ENCODE peak calls at places on chromosomes 4 and X, in nine cellular contexts. D, I, Z, F, G, Y, H, N and E are unnamed samples.

GRCh38 chr4:184383497-184384055 is 90.8 kb downstream of the IRF2 start:
- DNase-seq in D (peak), I (no peak), Z (no peak), F (peak), G (peak), Y (no peak), H (peak), N (no peak), E (no peak)

GRCh38 chrX:105618393-105619101 is 203.8 kb upstream of the NRK start:
- DNase-seq in D (no peak), I (no peak), Z (no peak), F (no peak), G (no peak), Y (no peak), H (no peak), N (no peak), E (no peak)

GRCh38 chrX:12701625-12702024 is 89.6 kb upstream of the PRPS2 start:
- DNase-seq in D (peak), I (peak), Z (peak), F (peak), G (peak), Y (peak), H (peak), N (peak), E (peak)

GRCh38 chr4:1113311-1114009 is at the start of gene RNF212:
- DNase-seq in D (peak), I (no peak), Z (no peak), F (no peak), G (peak), Y (peak), H (no peak), N (no peak), E (no peak)

GRCh38 chr4:27000820-27001219 is 140.2 kb downstream of the STIM2 start:
- DNase-seq in D (no peak), I (no peak), Z (no peak), F (no peak), G (no peak), Y (no peak), H (no peak), N (no peak), E (peak)

GRCh38 chr4:67684839-67685531 is 16.0 kb downstream of the UBA6 start:
- DNase-seq in D (no peak), I (no peak), Z (no peak), F (no peak), G (no peak), Y (no peak), H (no peak), N (no peak), E (no peak)

GRCh38 chrX:55342533-55343501 is 78.1 kb upstream of the PAGE3 start:
- DNase-seq in D (peak), I (peak), Z (peak), F (no peak), G (peak), Y (no peak), H (no peak), N (peak), E (peak)

GRCh38 chrX:12770440-12770839 is 20.8 kb upstream of the PRPS2 start:
- DNase-seq in D (no peak), I (no peak), Z (peak), F (no peak), G (no peak), Y (no peak), H (no peak), N (no peak), E (peak)

GRCh38 chrX:20378291-20378920 is 111.7 kb upstream of the RPS6KA3 start:
- DNase-seq in D (no peak), I (no peak), Z (peak), F (peak), G (peak), Y (no peak), H (no peak), N (no peak), E (peak)

GRCh38 chr4:4424499-4425115 is 37.7 kb downstream of the NSG1 start:
- DNase-seq in D (no peak), I (no peak), Z (no peak), F (no peak), G (peak), Y (no peak), H (no peak), N (no peak), E (no peak)

GRCh38 chr4:8205749-8206611 is 6.9 kb downstream of the SH3TC1 start:
- DNase-seq in D (no peak), I (no peak), Z (no peak), F (no peak), G (no peak), Y (no peak), H (peak), N (no peak), E (peak)

GRCh38 chr4:5204781-5205180 is 153.5 kb downstream of the STK32B start:
- DNase-seq in D (no peak), I (no peak), Z (no peak), F (no peak), G (peak), Y (no peak), H (no peak), N (no peak), E (no peak)

GRCh38 chr4:41379230-41379629 is 122.5 kb downstream of the UCHL1 start:
- DNase-seq in D (no peak), I (no peak), Z (no peak), F (no peak), G (no peak), Y (no peak), H (no peak), N (no peak), E (no peak)

GRCh38 chr4:87363552-87363951 is 27.4 kb downstream of the HSD17B11 start:
- DNase-seq in D (no peak), I (no peak), Z (no peak), F (no peak), G (no peak), Y (no peak), H (no peak), N (no peak), E (peak)

GRCh38 chrX:119990409-119990994 is 47.0 kb upstream of the NKAP start:
- DNase-seq in D (no peak), I (no peak), Z (no peak), F (no peak), G (no peak), Y (no peak), H (no peak), N (no peak), E (no peak)

GRCh38 chr4:116001291-116001690 is 887.9 kb upstream of the NDST4 start:
- DNase-seq in D (no peak), I (no peak), Z (no peak), F (no peak), G (no peak), Y (no peak), H (no peak), N (no peak), E (no peak)

GRCh38 chr4:15238720-15239119 is 189.1 kb upstream of the C1QTNF7 start:
- DNase-seq in D (peak), I (no peak), Z (peak), F (peak), G (no peak), Y (peak), H (no peak), N (peak), E (peak)

GRCh38 chrX:11665144-11666040 is at the start of gene ARHGAP6:
- DNase-seq in D (no peak), I (peak), Z (peak), F (peak), G (peak), Y (peak), H (no peak), N (no peak), E (peak)

GRCh38 chr4:134160211-134160610 is 41.4 kb downstream of the PABPC4L start:
- DNase-seq in D (no peak), I (no peak), Z (no peak), F (no peak), G (no peak), Y (no peak), H (no peak), N (no peak), E (no peak)

GRCh38 chr4:80931645-80932215 is 98.8 kb upstream of the BMP3 start:
- DNase-seq in D (no peak), I (no peak), Z (no peak), F (no peak), G (no peak), Y (no peak), H (no peak), N (no peak), E (no peak)

GRCh38 chr4:85595796-85596559 is 121.0 kb downstream of the ARHGAP24 start:
- DNase-seq in D (peak), I (no peak), Z (no peak), F (no peak), G (no peak), Y (no peak), H (no peak), N (no peak), E (no peak)

GRCh38 chr4:155889946-155890345 is 13.6 kb upstream of the TDO2 start:
- DNase-seq in D (no peak), I (no peak), Z (no peak), F (no peak), G (no peak), Y (no peak), H (no peak), N (no peak), E (no peak)

GRCh38 chrX:68098431-68098830 is 334.9 kb downstream of the OPHN1 start:
- DNase-seq in D (no peak), I (no peak), Z (no peak), F (no peak), G (no peak), Y (no peak), H (no peak), N (no peak), E (no peak)

DNA sequence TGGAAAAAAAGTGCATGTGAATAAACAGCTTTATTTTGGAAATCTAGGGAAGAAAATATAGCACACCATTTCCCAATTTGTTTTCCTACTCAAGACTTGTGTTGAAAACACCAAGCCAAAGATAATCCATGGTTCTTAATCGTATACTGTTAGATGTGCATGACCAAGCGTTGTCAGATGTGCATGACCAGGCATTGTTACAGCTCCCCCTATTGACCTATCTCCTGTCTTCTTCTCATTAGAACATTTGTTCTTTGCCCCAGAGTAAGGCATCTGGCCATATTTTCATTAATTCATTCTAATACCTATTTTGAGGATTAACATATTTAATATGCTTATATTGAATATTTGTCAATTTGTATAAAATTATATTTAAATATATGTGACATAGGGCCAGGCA is 14.4 kb upstream of the VCX start:
- DNase-seq in D (no peak), I (no peak), Z (peak), F (no peak), G (no peak), Y (no peak), H (no peak), N (no peak), E (peak)
- TF ChIP-seq CTCF in D (no peak), I (no peak), Z (no peak), F (no peak), G (peak), Y (peak), H (no peak), N (no peak), E (peak)

DNA sequence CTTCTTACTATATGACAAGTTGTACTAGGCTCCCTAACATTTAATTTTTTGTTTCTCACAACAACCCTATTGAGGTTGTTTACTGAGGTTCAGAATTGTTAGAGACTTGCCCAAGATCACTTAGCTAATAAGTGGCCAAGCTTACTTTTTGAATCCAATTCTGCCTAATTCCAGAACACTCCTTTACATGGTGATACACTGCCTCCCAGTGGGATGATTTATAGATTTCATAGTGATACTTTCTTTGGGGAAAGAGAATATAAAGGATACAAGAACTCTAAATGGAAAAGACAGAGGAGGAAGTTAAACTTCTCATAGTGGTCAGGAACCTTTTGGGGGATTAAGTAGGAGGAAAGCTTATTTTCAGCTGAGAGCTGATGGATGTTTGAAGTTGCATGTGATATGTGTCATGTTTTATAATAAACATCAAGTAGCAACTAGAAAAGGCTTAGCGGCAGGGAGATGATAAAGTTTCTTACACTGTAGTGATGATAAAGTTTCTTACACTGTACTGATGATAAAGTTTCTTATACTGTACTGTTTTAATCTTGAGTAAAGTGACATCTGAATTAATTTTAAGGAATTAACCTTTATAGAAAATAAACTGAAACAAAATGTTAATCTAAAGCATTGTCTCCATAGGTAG is 15.3 kb downstream of the STAG2 start:
- DNase-seq in D (no peak), I (no peak), Z (no peak), F (no peak), G (no peak), Y (no peak), H (no peak), N (no peak), E (no peak)
- TF ChIP-seq CTCF in D (peak), I (no peak), Z (no peak), F (peak), G (no peak), Y (peak), H (no peak), N (peak), E (no peak)

GRCh38 chrX:47958943-47959342 is 44.8 kb downstream of the ZNF182 start:
- DNase-seq in D (peak), I (no peak), Z (peak), F (peak), G (no peak), Y (no peak), H (no peak), N (peak), E (no peak)
- TF ChIP-seq CTCF in D (peak), I (no peak), Z (peak), F (peak), G (no peak), Y (peak), H (no peak), N (peak), E (peak)

GRCh38 chrX:2701600-2701999 is 10.5 kb downstream of the CD99 start:
- DNase-seq in D (no peak), I (peak), Z (peak), F (no peak), G (no peak), Y (no peak), H (no peak), N (no peak), E (no peak)

GRCh38 chrX:2705461-2705860 is 14.4 kb downstream of the CD99 start:
- DNase-seq in D (no peak), I (no peak), Z (no peak), F (no peak), G (no peak), Y (no peak), H (no peak), N (no peak), E (no peak)

GRCh38 chrX:2705036-2705435 is 13.9 kb downstream of the CD99 start:
- DNase-seq in D (peak), I (peak), Z (no peak), F (no peak), G (no peak), Y (no peak), H (peak), N (no peak), E (no peak)

GRCh38 chrX:2700405-2701320 is 9.6 kb downstream of the CD99 start:
- DNase-seq in D (no peak), I (no peak), Z (no peak), F (no peak), G (no peak), Y (no peak), H (no peak), N (no peak), E (no peak)

GRCh38 chrX:2703991-2704369 is 12.9 kb downstream of the CD99 start:
- DNase-seq in D (no peak), I (peak), Z (no peak), F (no peak), G (peak), Y (no peak), H (peak), N (no peak), E (no peak)
- TF ChIP-seq CTCF in D (no peak), I (peak), Z (no peak), F (no peak), G (peak), Y (no peak), H (peak), N (no peak), E (no peak)

GRCh38 chrX:141467442-141467841 is 117.1 kb downstream of the SPANXA1 start:
- DNase-seq in D (no peak), I (no peak), Z (no peak), F (no peak), G (no peak), Y (no peak), H (no peak), N (no peak), E (no peak)
- TF ChIP-seq CTCF in D (no peak), I (peak), Z (no peak), F (peak), G (no peak), Y (peak), H (no peak), N (peak), E (no peak)